ENCODE peak calls at places on chromosomes 4 and X, in six cellular contexts. G, T, V, A, N and L are unnamed samples.

GRCh38 chr4:166816901-166817300 is 417.4 kb downstream of the SPOCK3 start:
- DNase-seq in T (no peak), V (no peak), A (no peak), N (no peak), G (no peak), L (no peak)

GRCh38 chrX:136251042-136251991 is at the start of gene MAP7D3:
- DNase-seq in G (peak; percentile 76), N (peak; percentile 88), T (peak; percentile 68), V (no peak), A (peak; percentile 52), L (peak; percentile 59)

GRCh38 chrX:37594755-37595382 is 23.4 kb downstream of the LANCL3 start:
- DNase-seq in T (no peak), N (no peak), V (no peak), A (no peak), G (no peak), L (no peak)

GRCh38 chr4:177033130-177033529 is 240.4 kb upstream of the VEGFC start:
- DNase-seq in G (no peak), A (no peak), N (no peak), V (no peak), T (no peak), L (no peak)

GRCh38 chr4:76809594-76810305 is 88.2 kb downstream of the SOWAHB start:
- DNase-seq in G (no peak), N (no peak), T (peak; percentile 85), V (no peak), A (no peak), L (no peak)

GRCh38 chr4:60201052-60201673 is 999.0 kb upstream of the ADGRL3 start:
- DNase-seq in V (no peak), T (no peak), N (peak; percentile 16), G (peak; percentile 80), A (no peak), L (no peak)

GRCh38 chrX:18652636-18653035 is 19.3 kb downstream of the RS1 start:
- DNase-seq in T (no peak), G (no peak), V (no peak), N (no peak), A (no peak), L (no peak)

GRCh38 chr4:40559585-40560465 is 69.8 kb downstream of the RBM47 start:
- DNase-seq in N (no peak), V (no peak), T (peak; percentile 82), A (no peak), G (no peak), L (no peak)

GRCh38 chrX:122026665-122027064 is 979.3 kb downstream of the GLUD2 start:
- DNase-seq in N (no peak), V (no peak), T (no peak), G (no peak), A (no peak), L (no peak)
- H3K9me3 ChIP-seq in N (no peaks in the 10 kb centered on the region), V (no peaks in the 10 kb centered on the region), T (no peaks in the 10 kb centered on the region), G (no peaks in the 10 kb centered on the region), A (no peaks in the 10 kb centered on the region), L (no peaks in the 10 kb centered on the region)

GRCh38 chr4:174996079-174996478 is 77.9 kb downstream of the ADAM29 start:
- DNase-seq in V (no peak), A (no peak), T (no peak), G (no peak), N (no peak), L (no peak)
- H3K9me3 ChIP-seq in V (no peaks in the 10 kb centered on the region), A (no peaks in the 10 kb centered on the region), T (no peaks in the 10 kb centered on the region), G (no peaks in the 10 kb centered on the region), N (no peaks in the 10 kb centered on the region), L (no peaks in the 10 kb centered on the region)

DNA sequence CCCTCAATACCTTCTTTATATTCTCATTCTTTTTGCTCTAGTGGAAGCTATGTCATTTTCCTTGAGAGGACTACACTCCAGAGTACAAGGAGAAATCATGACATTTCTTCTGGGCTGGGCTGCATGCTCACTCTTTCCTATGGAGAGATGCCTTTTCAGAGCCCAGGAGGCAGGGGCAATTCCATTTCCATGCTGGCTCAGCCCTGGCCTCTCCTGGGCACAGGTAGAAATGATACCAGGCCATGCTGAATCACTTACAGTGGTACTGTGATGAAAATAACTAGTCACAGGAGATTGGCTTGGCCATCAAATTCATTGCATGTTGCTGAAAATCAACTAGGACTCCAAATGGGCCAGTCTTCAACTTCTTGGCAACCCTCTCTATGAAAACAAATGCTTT is 34.0 kb upstream of the PPARGC1A start:
- DNase-seq in V (no peak), N (no peak), T (no peak), A (no peak), G (no peak), L (no peak)
- H3K9me3 ChIP-seq in V (no peaks in the 10 kb centered on the region), N (no peaks in the 10 kb centered on the region), T (no peaks in the 10 kb centered on the region), A (no peaks in the 10 kb centered on the region), G (no peaks in the 10 kb centered on the region), L (no peaks in the 10 kb centered on the region)

DNA sequence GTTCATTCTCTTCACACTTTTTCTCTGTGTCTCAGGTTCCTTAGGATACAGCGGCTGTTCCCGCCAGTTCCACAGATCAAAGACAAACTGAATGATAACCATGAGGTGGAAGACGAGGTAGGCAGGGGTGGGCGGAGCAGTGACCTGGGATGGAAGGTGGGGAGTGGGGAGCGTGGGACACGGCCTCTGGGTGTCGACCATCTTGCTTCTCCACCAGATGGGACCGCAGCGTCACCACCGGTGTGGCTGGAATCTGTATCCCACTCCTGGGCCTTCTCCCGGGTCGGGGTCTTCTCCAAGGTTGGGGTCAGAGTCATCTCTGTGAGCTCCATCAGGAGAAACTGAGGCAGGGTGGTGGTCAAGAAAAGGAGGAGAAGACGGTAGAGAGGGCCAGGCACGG is 31.2 kb upstream of the IL3RA start:
- DNase-seq in A (no peak), G (no peak), N (no peak), T (no peak), V (no peak), L (no peak)
- H3K9me3 ChIP-seq in A (no peaks in the 10 kb centered on the region), G (no peaks in the 10 kb centered on the region), N (no peaks in the 10 kb centered on the region), T (no peaks in the 10 kb centered on the region), V (no peaks in the 10 kb centered on the region), L (no peaks in the 10 kb centered on the region)

DNA sequence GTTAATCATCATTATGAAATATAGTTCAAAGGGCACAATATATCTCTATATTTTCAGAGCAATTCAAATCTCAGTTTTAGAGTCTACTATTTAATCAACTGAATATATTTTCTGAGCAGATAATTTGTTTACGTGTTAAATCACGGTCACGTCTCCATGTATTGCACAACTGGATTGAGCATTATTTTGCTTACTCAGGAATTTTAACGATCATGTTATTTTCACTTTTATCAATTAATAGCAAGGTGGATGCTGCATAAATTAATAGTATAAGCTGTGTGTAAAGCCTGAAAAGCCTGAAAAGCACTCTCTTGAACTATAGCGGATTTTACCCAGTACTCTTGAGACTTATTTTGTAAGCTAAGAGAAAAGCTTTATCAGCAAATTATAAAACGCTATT is 374.9 kb downstream of the MAGEB5 start:
- DNase-seq in N (no peak), V (no peak), A (no peak), G (no peak), T (no peak), L (no peak)
- H3K9me3 ChIP-seq in N (no peaks in the 10 kb centered on the region), V (peaks cover 4% of the 10 kb centered on the region), A (no peaks in the 10 kb centered on the region), G (peaks cover 3% of the 10 kb centered on the region), T (peaks cover 6% of the 10 kb centered on the region), L (no peaks in the 10 kb centered on the region)

GRCh38 chrX:68369559-68369958 is 63.7 kb downstream of the OPHN1 start:
- DNase-seq in T (no peak), V (no peak), A (no peak), G (no peak), N (no peak), L (no peak)
- H3K9me3 ChIP-seq in T (no peaks in the 10 kb centered on the region), V (no peaks in the 10 kb centered on the region), A (no peaks in the 10 kb centered on the region), G (no peaks in the 10 kb centered on the region), N (no peaks in the 10 kb centered on the region), L (no peaks in the 10 kb centered on the region)

DNA sequence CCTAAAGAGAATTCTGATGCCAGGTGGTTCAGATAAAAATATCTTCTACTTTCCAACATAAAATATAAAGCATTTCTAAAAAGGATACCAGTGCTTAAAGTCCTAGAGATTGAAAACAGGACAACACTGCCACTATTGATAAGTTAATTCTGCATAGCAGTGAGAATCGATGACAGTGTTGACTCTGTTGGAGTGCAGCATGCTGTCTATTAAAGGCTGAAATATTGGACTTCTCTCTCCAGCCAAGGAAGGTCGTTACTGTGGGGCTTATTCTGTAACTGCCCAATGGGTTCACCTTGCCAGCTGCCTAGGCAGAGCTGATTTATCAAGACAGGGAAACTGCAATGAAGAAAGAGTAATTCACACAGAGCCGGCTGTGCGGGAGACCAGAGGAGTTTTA is 37.7 kb upstream of the PGM2 start:
- DNase-seq in N (no peak), V (no peak), A (no peak), G (no peak), T (no peak), L (no peak)
- H3K9me3 ChIP-seq in N (no peaks in the 10 kb centered on the region), V (no peaks in the 10 kb centered on the region), A (no peaks in the 10 kb centered on the region), G (no peaks in the 10 kb centered on the region), T (no peaks in the 10 kb centered on the region), L (no peaks in the 10 kb centered on the region)

DNA sequence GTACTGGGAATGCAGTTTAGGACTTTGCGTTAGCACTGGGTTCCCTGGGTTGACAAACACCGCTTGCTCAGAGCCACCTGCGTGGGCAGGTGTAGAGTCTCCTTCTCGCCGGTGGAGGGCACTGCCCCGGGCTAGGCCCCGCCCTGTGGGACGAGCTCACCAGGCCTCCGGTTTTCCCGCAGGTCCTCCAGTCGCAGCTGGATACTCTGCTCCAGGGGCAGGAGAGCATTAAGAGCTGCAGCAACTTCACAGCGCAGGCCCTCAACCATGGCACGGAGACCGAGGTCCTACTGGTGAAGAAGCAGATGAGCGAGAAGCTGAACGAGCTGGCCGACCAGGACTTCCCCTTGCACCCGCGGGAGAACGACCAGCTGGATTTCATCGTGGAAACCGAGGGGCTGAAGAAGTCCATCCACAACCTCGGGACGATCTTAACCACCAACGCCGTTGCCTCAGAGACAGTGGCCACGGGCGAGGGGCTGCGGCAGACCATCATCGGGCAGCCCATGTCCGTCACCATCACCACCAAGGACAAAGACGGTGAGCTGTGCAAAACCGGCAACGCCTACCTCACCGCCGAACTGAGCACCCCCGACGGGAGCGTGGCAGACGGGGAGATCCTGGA is 49.2 kb upstream of the MND1 start:
- DNase-seq in V (no peak), T (no peak), G (no peak), N (peak; percentile 43), A (no peak), L (no peak)
- H3K9me3 ChIP-seq in V (no peaks in the 10 kb centered on the region), T (no peaks in the 10 kb centered on the region), G (no peaks in the 10 kb centered on the region), N (no peaks in the 10 kb centered on the region), A (no peaks in the 10 kb centered on the region), L (no peaks in the 10 kb centered on the region)

DNA sequence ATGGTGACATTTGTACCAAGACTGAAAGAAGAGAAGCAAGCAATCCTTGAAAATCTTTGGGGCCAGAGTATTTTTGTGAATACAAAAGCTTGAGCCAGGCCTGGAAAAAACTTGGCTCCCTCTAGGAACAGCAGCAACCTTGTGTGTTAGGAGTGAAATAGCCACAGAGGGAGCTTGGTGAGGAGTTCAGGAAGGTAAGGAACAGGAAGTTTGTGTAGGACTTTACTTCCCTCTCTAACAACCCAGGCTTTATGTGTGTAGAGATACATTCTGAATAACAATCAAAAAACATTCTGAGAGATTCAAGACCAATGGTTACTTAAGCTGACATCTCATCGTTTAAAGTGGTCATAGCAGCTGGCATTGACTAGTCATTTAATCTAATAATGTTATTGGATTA is 668.5 kb downstream of the PCDH18 start:
- DNase-seq in N (no peak), V (no peak), A (no peak), G (no peak), T (no peak), L (no peak)
- H3K9me3 ChIP-seq in N (no peaks in the 10 kb centered on the region), V (no peaks in the 10 kb centered on the region), A (no peaks in the 10 kb centered on the region), G (no peaks in the 10 kb centered on the region), T (no peaks in the 10 kb centered on the region), L (no peaks in the 10 kb centered on the region)

DNA sequence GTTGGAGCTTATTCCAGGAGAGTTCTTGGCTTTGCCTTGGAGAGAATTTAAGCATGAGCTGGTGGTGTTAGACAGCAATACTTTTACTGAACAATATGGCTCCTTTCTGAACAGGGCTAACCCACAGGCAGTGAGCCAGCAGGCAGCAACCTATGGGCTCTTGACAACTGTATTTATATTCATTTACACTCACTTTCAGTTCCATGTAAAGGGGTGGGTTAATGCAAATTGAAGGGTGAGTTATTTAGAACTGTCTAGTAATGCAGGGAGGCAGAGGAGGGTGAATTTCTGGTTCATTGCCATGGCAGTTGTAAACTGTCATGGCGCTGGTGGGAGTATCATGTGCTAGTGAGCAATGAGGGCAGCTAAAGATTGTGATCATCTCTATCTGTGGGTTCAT is 15.7 kb downstream of the FOXR2 start:
- DNase-seq in N (no peak), T (no peak), V (no peak), G (no peak), A (no peak), L (no peak)
- H3K9me3 ChIP-seq in N (no peaks in the 10 kb centered on the region), T (no peaks in the 10 kb centered on the region), V (no peaks in the 10 kb centered on the region), G (no peaks in the 10 kb centered on the region), A (no peaks in the 10 kb centered on the region), L (no peaks in the 10 kb centered on the region)